ENCODE peak calls at places on chromosomes 3 and 15, in ten cellular contexts. B is coronary artery, U is astrocyte, P is neural crest cell, M is endothelial cell, J is HL-60, F is tibial artery, X is epithelial cell of proximal tubule, L is GM13976, Y is neural progenitor cell. H is an unnamed sample.

GRCh38 chr3:88005066-88005465 is 53.7 kb downstream of the CGGBP1 start:
- DNase-seq in F (no peak), P (no peak), M (no peak), B (no peak), Y (peak; percentile 28), L (peak; percentile 35), U (peak; percentile 33), J (no peak), X (no peak), H (no peak)

GRCh38 chr15:73286356-73286755 is 82.4 kb downstream of the HCN4 start:
- DNase-seq in F (no peak), M (no peak), L (no peak), Y (no peak), U (peak; percentile 42), P (no peak), B (no peak), J (no peak), X (no peak), H (no peak)

GRCh38 chr3:170714151-170714550 is 128.3 kb upstream of the SLC7A14 start:
- DNase-seq in M (no peak), L (no peak), J (no peak), U (peak; percentile 85), F (no peak), P (no peak), X (no peak), Y (no peak), B (no peak), H (no peak)

GRCh38 chr3:152910211-152910610 is 75.3 kb downstream of the P2RY1 start:
- DNase-seq in U (no peak), P (no peak), B (no peak), M (no peak), L (no peak), F (no peak), J (no peak), Y (peak; percentile 29), X (no peak), H (no peak)

GRCh38 chr3:76047368-76047767 is 262.0 kb upstream of the ZNF717 start:
- DNase-seq in F (no peak), M (no peak), Y (no peak), L (no peak), J (no peak), B (no peak), X (no peak), P (no peak), U (no peak), H (no peak)

GRCh38 chr3:47291158-47291753 is 8.5 kb downstream of the KLHL18 start:
- DNase-seq in U (no peak), B (no peak), P (no peak), X (no peak), J (no peak), Y (no peak), L (no peak), F (no peak), M (no peak), H (no peak)

GRCh38 chr3:82030932-82031331 is 269.5 kb upstream of the GBE1 start:
- DNase-seq in F (no peak), Y (no peak), X (no peak), B (no peak), U (no peak), M (no peak), J (no peak), L (no peak), P (no peak), H (no peak)

GRCh38 chr3:116005404-116005803 is 382.1 kb downstream of the GAP43 start:
- DNase-seq in B (no peak), J (no peak), P (no peak), L (no peak), Y (no peak), F (no peak), U (peak; percentile 99), M (no peak), X (peak; percentile 97), H (no peak)

GRCh38 chr3:26369133-26369532 is 253.4 kb upstream of the LRRC3B start:
- DNase-seq in M (no peak), F (no peak), B (no peak), J (no peak), X (no peak), Y (peak; percentile 13), L (no peak), P (no peak), U (no peak), H (no peak)

GRCh38 chr3:141348848-141349247 is 19.5 kb upstream of the ZBTB38 start:
- DNase-seq in F (no peak), Y (no peak), B (no peak), U (no peak), P (no peak), J (no peak), X (no peak), M (no peak), L (no peak), H (no peak)

GRCh38 chr3:111691293-111691909 is 96.3 kb upstream of the ZBED2 start:
- DNase-seq in B (no peak), J (no peak), Y (peak; percentile 37), F (no peak), X (no peak), P (no peak), M (no peak), U (peak; percentile 39), L (peak; percentile 26), H (no peak)

GRCh38 chr15:36844453-36845094 is 255.8 kb downstream of the MEIS2 start:
- DNase-seq in F (no peak), J (no peak), B (no peak), X (no peak), U (peak; percentile 36), Y (peak; percentile 20), M (no peak), L (no peak), P (no peak), H (no peak)

GRCh38 chr3:10432931-10433330 is 72.5 kb downstream of the ATP2B2 start:
- DNase-seq in Y (no peak), L (no peak), M (no peak), X (no peak), F (no peak), P (no peak), U (no peak), B (no peak), J (no peak), H (no peak)

GRCh38 chr3:52299815-52300611 is 12.4 kb downstream of the GLYCTK start:
- DNase-seq in F (no peak), P (peak; percentile 20), U (peak; percentile 24), Y (peak; percentile 62), L (peak; percentile 74), X (no peak), J (peak; percentile 79), M (peak; percentile 50), B (no peak), H (no peak)

GRCh38 chr3:113405180-113405579 is 36.1 kb downstream of the CFAP44 start:
- DNase-seq in Y (no peak), B (no peak), X (no peak), J (no peak), P (no peak), M (no peak), L (peak; percentile 7), F (no peak), U (peak; percentile 59), H (no peak)

GRCh38 chr15:79779739-79780138 is 117.1 kb downstream of the MTHFS start:
- DNase-seq in F (no peak), L (peak; percentile 30), B (no peak), P (no peak), X (no peak), U (no peak), J (no peak), M (no peak), Y (no peak), H (peak; percentile 65)

GRCh38 chr3:116059421-116060096 is 385.7 kb downstream of the LSAMP start:
- DNase-seq in L (no peak), X (peak; percentile 99), B (no peak), M (no peak), J (no peak), Y (peak; percentile 29), F (no peak), U (peak; percentile 97), P (no peak), H (no peak)

GRCh38 chr15:60372756-60373155 is 25.0 kb downstream of the ANXA2 start:
- DNase-seq in M (no peak), J (no peak), U (peak; percentile 74), L (no peak), Y (no peak), X (no peak), P (no peak), B (no peak), F (no peak), H (no peak)

GRCh38 chr3:53464424-53464823 is 30.0 kb upstream of the CACNA1D start:
- DNase-seq in J (no peak), P (no peak), L (no peak), M (no peak), B (no peak), F (no peak), X (peak; percentile 80), Y (no peak), U (no peak), H (no peak)

GRCh38 chr3:128489860-128490649 is 2.9 kb downstream of the GATA2 start:
- DNase-seq in U (no peak), L (no peak), Y (peak; percentile 95), M (peak; percentile 61), B (no peak), X (no peak), F (peak; percentile 63), J (no peak), P (peak; percentile 49), H (no peak)
- TF ChIP-seq CTCF in U (no peak), L (no peak), Y (peak; percentile 43), M (no peak), B (no peak), X (no peak), F (no peak), J (no peak), P (no peak), H (no peak)

GRCh38 chr3:43858052-43858701 is 167.4 kb downstream of the ABHD5 start:
- DNase-seq in P (no peak), B (no peak), F (no peak), L (no peak), J (no peak), X (no peak), Y (peak; percentile 35), M (no peak), U (no peak), H (no peak)
- TF ChIP-seq CTCF in P (no peak), B (no peak), F (no peak), L (no peak), J (no peak), X (no peak), Y (no peak), M (no peak), U (no peak), H (no peak)

GRCh38 chr15:33157636-33158035 is 36.9 kb downstream of the FMN1 start:
- DNase-seq in J (no peak), F (no peak), L (no peak), B (no peak), Y (no peak), X (no peak), U (no peak), M (no peak), P (no peak), H (no peak)
- TF ChIP-seq CTCF in J (no peak), F (no peak), L (no peak), B (no peak), Y (no peak), X (no peak), U (no peak), M (no peak), P (no peak), H (no peak)

DNA sequence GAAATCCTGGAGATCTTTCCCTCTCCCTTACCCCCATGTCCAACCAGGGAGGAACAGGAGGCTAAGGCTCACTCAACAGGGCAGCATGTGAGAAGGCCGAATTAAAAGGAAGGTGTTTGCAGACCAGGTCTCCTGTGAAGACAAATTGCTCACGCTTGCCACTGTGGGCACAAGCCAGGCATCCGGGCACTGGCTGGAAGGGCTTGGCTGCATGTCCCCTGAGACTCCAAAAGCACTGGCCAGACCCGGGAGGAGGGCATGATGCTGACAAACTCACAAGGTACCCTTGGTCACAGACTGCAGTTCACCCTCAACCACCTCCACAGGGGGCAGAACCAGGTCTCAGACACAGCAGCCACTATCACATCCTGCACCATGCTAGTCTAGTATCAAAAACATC is 113.7 kb upstream of the NSMCE3 start:
- DNase-seq in F (no peak), J (no peak), Y (no peak), M (no peak), X (no peak), P (no peak), L (no peak), B (no peak), U (no peak), H (no peak)
- TF ChIP-seq CTCF in F (no peak), J (no peak), Y (no peak), M (no peak), X (no peak), P (no peak), L (no peak), B (no peak), U (no peak), H (no peak)